ENCODE peak calls at places on chromosomes 3 and 15, in four cellular contexts. B is uterus, Z is mesendoderm, P is DND-41. E is an unnamed sample.
A peak's percentile ranks its signal among the peaks of the same experiment; 100 is the strongest.

GRCh38 chr3:150222646-150223045 is 185.5 kb upstream of the TSC22D2 start:
- DNase-seq in B (no peak), Z (peak; percentile 82), P (no peak), E (no peak)

GRCh38 chr3:147655236-147655635 is 246.1 kb downstream of the ZIC1 start:
- DNase-seq in B (no peak), Z (no peak), P (no peak), E (no peak)

GRCh38 chr3:2771711-2772110 is 338.5 kb downstream of the IL5RA start:
- DNase-seq in B (no peak), Z (no peak), P (no peak), E (no peak)

GRCh38 chr15:29143909-29144308 is 125.7 kb downstream of the NSMCE3 start:
- DNase-seq in B (no peak), Z (no peak), P (no peak), E (no peak)

GRCh38 chr15:66908503-66909095 is 156.8 kb upstream of the SMAD3 start:
- DNase-seq in B (no peak), Z (no peak), P (no peak), E (no peak)

GRCh38 chr3:72444642-72445223 is 403.5 kb downstream of the SHQ1 start:
- DNase-seq in B (no peak), Z (no peak), P (no peak), E (no peak)

GRCh38 chr3:32685604-32686185 is 707 bp downstream of the CNOT10 start:
- DNase-seq in B (no peak), Z (no peak), P (no peak), E (no peak)

GRCh38 chr15:57595011-57595866 is 3.5 kb downstream of the MYZAP start:
- DNase-seq in B (no peak), Z (no peak), P (no peak), E (no peak)

GRCh38 chr3:63809607-63810006 is 9.5 kb upstream of the C3orf49 start:
- DNase-seq in B (no peak), Z (no peak), P (no peak), E (no peak)

GRCh38 chr15:94282269-94283250 is 51.2 kb downstream of the MCTP2 start:
- DNase-seq in B (no peak), Z (no peak), P (no peak), E (no peak)

GRCh38 chr3:30720586-30721313 is 114.3 kb downstream of the TGFBR2 start:
- DNase-seq in B (no peak), Z (peak; percentile 75), P (no peak), E (no peak)

GRCh38 chr15:33735637-33736247 is 232.6 kb upstream of the CHRM5 start:
- DNase-seq in B (no peak), Z (peak; percentile 48), P (peak; percentile 15), E (peak; percentile 21)

GRCh38 chr3:30750967-30751366 is 143.5 kb downstream of the GADL1 start:
- DNase-seq in B (no peak), Z (peak; percentile 55), P (no peak), E (no peak)

GRCh38 chr3:107392549-107393165 is 15.4 kb downstream of the CCDC54 start:
- DNase-seq in B (no peak), Z (peak; percentile 57), P (no peak), E (peak; percentile 23)

GRCh38 chr15:98646546-98647025 is 1.8 kb upstream of the IGF1R start:
- DNase-seq in B (no peak), Z (no peak), P (no peak), E (no peak)

GRCh38 chr3:188007897-188008296 is 146.1 kb upstream of the LPP start:
- DNase-seq in B (no peak), Z (no peak), P (no peak), E (no peak)

GRCh38 chr15:82129769-82130168 is 84.0 kb upstream of the MEX3B start:
- DNase-seq in B (no peak), Z (no peak), P (no peak), E (no peak)

GRCh38 chr3:169090559-169090958 is 573.0 kb downstream of the MECOM start:
- DNase-seq in B (no peak), Z (no peak), P (no peak), E (no peak)

GRCh38 chr3:18633002-18633401 is 207.9 kb upstream of the SATB1 start:
- DNase-seq in B (no peak), Z (peak; percentile 14), P (no peak), E (no peak)

GRCh38 chr15:58512522-58512921 is 80.7 kb downstream of the LIPC start:
- DNase-seq in B (no peak), Z (no peak), P (no peak), E (no peak)

GRCh38 chr15:70197945-70198361 is 100.2 kb upstream of the TLE3 start:
- DNase-seq in B (no peak), Z (no peak), P (no peak), E (no peak)

GRCh38 chr3:71087109-71088018 is 496.2 kb downstream of the FOXP1 start:
- DNase-seq in B (no peak), Z (no peak), P (no peak), E (no peak)

GRCh38 chr15:70833897-70834765 is 19.8 kb downstream of the LARP6 start:
- DNase-seq in B (no peak), Z (peak; percentile 79), P (no peak), E (no peak)

GRCh38 chr15:55774113-55774970 is 31.4 kb upstream of the PRTG start:
- DNase-seq in B (no peak), Z (peak; percentile 82), P (peak; percentile 51), E (peak; percentile 10)

GRCh38 chr3:50140990-50141389 is 14.1 kb upstream of the SEMA3F start:
- DNase-seq in B (no peak), Z (no peak), P (no peak), E (no peak)

GRCh38 chr3:16471897-16472296 is 41.6 kb downstream of the RFTN1 start:
- DNase-seq in B (no peak), Z (no peak), P (no peak), E (no peak)

GRCh38 chr3:195540526-195540925 is 2.6 kb downstream of the PPP1R2 start:
- DNase-seq in B (no peak), Z (no peak), P (no peak), E (no peak)

GRCh38 chr3:195537995-195538394 is 5.1 kb downstream of the PPP1R2 start:
- DNase-seq in B (no peak), Z (no peak), P (no peak), E (no peak)

GRCh38 chr3:195542261-195542660 is 864 bp downstream of the PPP1R2 start:
- DNase-seq in B (no peak), Z (no peak), P (no peak), E (no peak)

GRCh38 chr3:195539479-195539878 is 3.6 kb downstream of the PPP1R2 start:
- DNase-seq in B (no peak), Z (no peak), P (no peak), E (no peak)

GRCh38 chr3:195540031-195540430 is 3.1 kb downstream of the PPP1R2 start:
- DNase-seq in B (no peak), Z (no peak), P (no peak), E (no peak)
- H3K4me3 ChIP-seq in B (no peak overlapping the region), Z (no peak overlapping the region), P (no peak overlapping the region), E (no peak overlapping the region)

GRCh38 chr15:85579011-85579701 is 198.8 kb downstream of the AKAP13 start:
- DNase-seq in B (no peak), Z (no peak), P (no peak), E (no peak)
- H3K4me3 ChIP-seq in B (no peak overlapping the region), Z (no peak overlapping the region), P (no peak overlapping the region), E (no peak overlapping the region)

DNA sequence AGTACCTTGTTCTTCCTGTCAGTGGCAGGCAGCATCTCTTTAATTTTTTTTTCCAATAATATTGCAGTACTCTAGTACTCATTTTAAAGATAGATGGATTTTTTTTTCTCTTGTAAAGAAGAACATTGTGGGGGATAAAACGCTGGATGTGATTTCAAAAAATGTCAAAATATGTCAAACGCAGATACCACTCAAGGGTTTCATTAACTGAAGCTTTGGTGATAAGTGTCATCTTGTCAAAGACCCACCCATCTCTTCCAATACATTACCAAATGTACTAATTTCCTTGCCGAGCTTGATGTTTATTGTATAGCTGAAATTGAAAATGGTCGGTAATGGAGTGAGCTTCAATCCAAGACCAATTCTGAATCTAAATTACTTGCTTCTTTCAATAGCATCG is 332.4 kb upstream of the SOX2 start:
- DNase-seq in B (no peak), Z (no peak), P (no peak), E (no peak)
- H3K4me3 ChIP-seq in B (no peak overlapping the region), Z (no peak overlapping the region), P (no peak overlapping the region), E (no peak overlapping the region)

GRCh38 chr3:11095932-11096265 is 58.4 kb upstream of the HRH1 start:
- DNase-seq in B (no peak), Z (peak; percentile 53), P (no peak), E (no peak)
- H3K4me3 ChIP-seq in B (no peak overlapping the region), Z (no peak overlapping the region), P (no peak overlapping the region), E (no peak overlapping the region)

GRCh38 chr3:24128195-24129005 is 183.3 kb downstream of the NR1D2 start:
- DNase-seq in B (peak; percentile 47), Z (no peak), P (no peak), E (no peak)
- H3K4me3 ChIP-seq in B (no peak overlapping the region), Z (no peak overlapping the region), P (no peak overlapping the region), E (no peak overlapping the region)

GRCh38 chr15:101120961-101121360 is 130.9 kb downstream of the CHSY1 start:
- DNase-seq in B (no peak), Z (no peak), P (no peak), E (no peak)
- H3K4me3 ChIP-seq in B (no peak overlapping the region), Z (no peak overlapping the region), P (no peak overlapping the region), E (no peak overlapping the region)

DNA sequence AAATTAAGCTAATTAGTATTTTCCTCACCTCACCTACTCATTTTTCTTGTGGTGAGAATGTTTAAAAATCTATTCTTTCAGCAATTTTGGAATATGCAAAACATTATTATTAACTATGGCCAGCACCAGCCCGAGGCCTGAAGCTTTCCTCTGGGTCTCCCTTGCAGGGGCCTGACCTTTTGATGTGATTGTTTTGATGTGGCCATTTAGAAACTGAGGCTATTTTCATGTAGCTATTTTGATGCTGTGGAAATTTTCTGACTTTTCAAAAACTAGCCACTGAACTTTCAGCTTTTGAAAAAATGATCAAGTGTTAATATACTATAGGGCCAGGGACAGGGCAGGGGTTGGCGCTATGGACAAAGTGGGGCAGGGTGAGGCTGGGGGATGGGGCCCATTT is 8.2 kb upstream of the CCR9 start:
- DNase-seq in B (no peak), Z (no peak), P (no peak), E (no peak)
- H3K4me3 ChIP-seq in B (no peak overlapping the region), Z (no peak overlapping the region), P (no peak overlapping the region), E (no peak overlapping the region)

DNA sequence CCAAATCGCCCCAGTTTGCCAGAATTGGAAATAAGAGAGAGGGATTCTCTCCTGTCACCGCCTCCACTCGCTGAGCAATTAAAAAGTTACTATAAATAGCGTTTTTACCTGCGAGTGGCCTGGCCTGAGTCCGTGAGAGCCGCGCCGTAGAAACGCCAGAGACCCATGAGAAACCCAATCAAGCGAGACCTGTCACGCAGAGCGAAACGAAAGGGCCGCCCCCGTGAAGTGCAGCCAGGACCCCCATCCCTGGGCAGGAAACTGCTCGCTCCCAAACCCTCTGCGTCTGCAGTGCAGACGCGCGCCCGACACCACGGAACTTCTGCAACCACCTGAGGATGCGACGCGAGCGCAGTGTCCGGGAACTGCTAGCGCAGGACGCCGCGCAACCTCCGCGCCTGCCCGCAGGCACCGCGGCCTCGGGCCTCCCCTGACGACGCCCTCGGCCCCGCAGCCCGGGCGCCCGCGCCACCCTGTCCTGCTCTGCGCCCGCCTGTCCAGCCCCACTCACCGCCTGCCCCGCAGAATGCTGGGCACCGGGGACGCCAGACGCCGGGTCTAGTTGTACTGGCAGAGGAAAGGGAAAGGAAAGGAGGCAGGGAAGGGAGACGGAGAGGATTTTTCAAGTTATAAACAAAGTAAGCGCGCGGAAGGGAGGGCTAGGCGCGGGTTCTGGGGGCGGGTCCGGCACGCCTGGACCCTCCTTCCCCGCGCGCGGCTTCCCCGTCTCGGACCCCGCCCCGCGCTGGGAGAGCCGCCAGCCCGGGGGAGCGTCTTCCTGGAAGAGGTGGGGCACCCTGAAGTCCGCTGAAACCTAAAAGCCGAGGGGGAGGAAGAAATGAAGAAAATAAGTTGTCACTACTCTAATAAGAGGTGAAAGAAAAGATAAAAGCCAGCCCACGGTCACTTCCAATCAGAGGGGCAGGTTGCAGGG is at the start of gene PLSCR4:
- DNase-seq in B (peak; percentile 80), Z (peak; percentile 66), P (no peak), E (no peak)
- H3K4me3 ChIP-seq in B (peak within 1 kb of the TSS; percentile 95), Z (peak within 1 kb of the TSS; percentile 85), P (no peak within 1 kb of the TSS), E (no peak within 1 kb of the TSS)

E was measured in Jurkat, Clone E6-1.